ENCODE peak calls at places on chromosomes 6 and 20, in eight cellular contexts. H is HTR-8/SVneo, K is brain pericyte, L is LHCN-M2, O is RWPE1, Y is PC-9, X is neuronal stem cell, N is NCI-H1694 treated with DMSO at 0.1 percent for 48 hours. D is an unnamed sample.

GRCh38 chr6:42410861-42411260 is 40.9 kb downstream of the TRERF1 start:
- DNase-seq in H (no peak), K (no peak), L (no peak), O (no peak), Y (no peak), X (no peak), N (no peak), D (no peak)

GRCh38 chr6:6277418-6277817 is 43.0 kb downstream of the F13A1 start:
- DNase-seq in H (no peak), K (no peak), L (peak), O (peak), Y (no peak), X (no peak), N (no peak), D (no peak)

GRCh38 chr20:5150226-5151076 is 23.6 kb downstream of the CDS2 start:
- DNase-seq in H (peak), K (no peak), L (peak), O (no peak), Y (no peak), X (no peak), N (no peak), D (no peak)

GRCh38 chr20:14582855-14583254 is 245.4 kb upstream of the FLRT3 start:
- DNase-seq in H (no peak), K (no peak), L (peak), O (no peak), Y (no peak), X (no peak), N (no peak), D (no peak)

GRCh38 chr20:8209061-8209460 is 77.0 kb downstream of the PLCB1 start:
- DNase-seq in H (no peak), K (no peak), L (no peak), O (no peak), Y (no peak), X (no peak), N (no peak), D (no peak)

GRCh38 chr20:49999329-49999728 is 16.5 kb downstream of the SNAI1 start:
- DNase-seq in H (no peak), K (no peak), L (no peak), O (no peak), Y (no peak), X (no peak), N (no peak), D (no peak)

GRCh38 chr6:160730911-160731310 is 28.9 kb downstream of the PLG start:
- DNase-seq in H (no peak), K (no peak), L (no peak), O (peak), Y (no peak), X (no peak), N (no peak), D (peak)

GRCh38 chr20:16459019-16459700 is 114.1 kb downstream of the KIF16B start:
- DNase-seq in H (peak), K (no peak), L (peak), O (peak), Y (no peak), X (no peak), N (no peak), D (no peak)

GRCh38 chr20:37387519-37388269 is 41.8 kb downstream of the SRC start:
- DNase-seq in H (no peak), K (no peak), L (no peak), O (no peak), Y (no peak), X (no peak), N (no peak), D (no peak)

GRCh38 chr6:35967059-35967769 is 46.3 kb upstream of the SRPK1 start:
- DNase-seq in H (no peak), K (no peak), L (no peak), O (no peak), Y (no peak), X (no peak), N (no peak), D (peak)

GRCh38 chr6:123802697-123803455 is 789 bp upstream of the NKAIN2 start:
- DNase-seq in H (peak), K (peak), L (peak), O (peak), Y (peak), X (peak), N (peak), D (peak)

GRCh38 chr6:81450180-81450579 is 302.3 kb downstream of the TENT5A start:
- DNase-seq in H (no peak), K (no peak), L (peak), O (no peak), Y (no peak), X (no peak), N (no peak), D (peak)

GRCh38 chr20:35994994-35995453 is 26.6 kb downstream of the CNBD2 start:
- DNase-seq in H (peak), K (peak), L (peak), O (peak), Y (peak), X (peak), N (peak), D (peak)